ENCODE peak calls at places on chromosomes 7 and 10, in four cellular contexts. Z is fibroblast of pulmonary artery, M is skeletal muscle cell, D is thoracic aorta. J is an unnamed sample.

GRCh38 chr7:32890553-32891045 is 961 bp downstream of the KBTBD2 start:
- DNase-seq in Z (peak; percentile 79), M (no peak), D (no peak), J (no peak)

GRCh38 chr10:104492349-104492940 is 138.8 kb downstream of the CFAP58 start:
- DNase-seq in Z (no peak), M (no peak), D (no peak), J (no peak)

GRCh38 chr7:73718905-73719805 is at the start of gene STX1A:
- DNase-seq in Z (peak; percentile 66), M (no peak), D (no peak), J (no peak)

GRCh38 chr10:28087675-28088351 is 88.9 kb upstream of the ODAD2 start:
- DNase-seq in Z (peak; percentile 79), M (peak; percentile 73), D (no peak), J (no peak)

GRCh38 chr7:45660201-45660900 is 86.2 kb downstream of the ADCY1 start:
- DNase-seq in Z (no peak), M (no peak), D (no peak), J (no peak)

GRCh38 chr7:55588976-55589604 is 16.8 kb upstream of the VOPP1 start:
- DNase-seq in Z (no peak), M (no peak), D (no peak), J (no peak)

GRCh38 chr10:78905940-78906308 is 162.8 kb upstream of the ZMIZ1 start:
- DNase-seq in Z (no peak), M (no peak), D (no peak), J (no peak)

GRCh38 chr10:46094931-46095755 is 49.1 kb upstream of the MSMB start:
- DNase-seq in Z (no peak), M (no peak), D (no peak), J (no peak)

GRCh38 chr7:124801330-124801895 is 35.8 kb upstream of the GPR37 start:
- DNase-seq in Z (no peak), M (no peak), D (no peak), J (no peak)

GRCh38 chr7:16412535-16413247 is 8.6 kb downstream of the CRPPA start:
- DNase-seq in Z (no peak), M (no peak), D (no peak), J (no peak)

GRCh38 chr7:75776295-75776971 is 4.4 kb upstream of the CCL26 start:
- DNase-seq in Z (peak; percentile 65), M (peak; percentile 77), D (no peak), J (no peak)

GRCh38 chr7:29284586-29285450 is 90.2 kb downstream of the CHN2 start:
- DNase-seq in Z (no peak), M (no peak), D (no peak), J (no peak)

GRCh38 chr7:84176716-84177115 is 17.9 kb downstream of the SEMA3A start:
- DNase-seq in Z (peak; percentile 40), M (no peak), D (no peak), J (no peak)

GRCh38 chr7:91520645-91521044 is 256.4 kb downstream of the FZD1 start:
- DNase-seq in Z (no peak), M (no peak), D (no peak), J (no peak)
- H3K4me3 ChIP-seq in Z (no peak overlapping the region), M (no peak overlapping the region), D (no peak overlapping the region), J (no peak overlapping the region)

DNA sequence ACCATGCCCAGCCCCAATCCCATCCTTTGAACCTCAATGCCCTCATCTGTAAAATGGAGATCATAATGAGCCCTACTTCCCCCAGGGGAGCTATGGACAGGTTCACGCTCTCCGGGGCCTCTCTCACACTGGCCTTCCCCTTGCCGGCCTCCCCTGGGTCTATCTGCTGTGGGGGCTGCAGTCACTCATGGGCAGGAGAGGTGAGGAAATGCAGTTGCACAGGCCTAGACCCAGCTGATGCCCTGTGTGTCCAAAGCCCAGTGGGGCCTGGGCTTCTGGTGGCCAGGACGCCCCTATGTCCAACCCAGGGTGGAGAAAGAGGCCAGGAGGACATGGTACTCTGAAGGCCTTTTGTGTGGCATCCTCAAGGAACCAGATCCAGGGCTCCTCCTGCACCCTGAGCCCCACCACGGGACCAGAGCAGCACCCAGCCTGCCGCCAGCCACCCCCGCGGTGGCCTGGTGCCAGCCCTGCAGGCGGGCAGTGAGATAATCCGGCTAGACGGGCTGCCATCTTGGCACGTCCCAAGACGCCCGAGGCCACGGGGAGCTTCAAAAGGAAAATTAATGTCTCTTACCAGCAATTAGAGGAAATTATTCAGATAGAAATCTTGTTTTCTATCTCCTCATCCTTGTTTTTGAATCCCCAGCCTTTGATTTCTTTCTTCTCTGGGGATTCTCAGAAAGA is 39.0 kb downstream of the MYL10 start:
- DNase-seq in Z (no peak), M (no peak), D (no peak), J (no peak)
- H3K4me3 ChIP-seq in Z (no peak overlapping the region), M (no peak overlapping the region), D (no peak overlapping the region), J (no peak overlapping the region)

DNA sequence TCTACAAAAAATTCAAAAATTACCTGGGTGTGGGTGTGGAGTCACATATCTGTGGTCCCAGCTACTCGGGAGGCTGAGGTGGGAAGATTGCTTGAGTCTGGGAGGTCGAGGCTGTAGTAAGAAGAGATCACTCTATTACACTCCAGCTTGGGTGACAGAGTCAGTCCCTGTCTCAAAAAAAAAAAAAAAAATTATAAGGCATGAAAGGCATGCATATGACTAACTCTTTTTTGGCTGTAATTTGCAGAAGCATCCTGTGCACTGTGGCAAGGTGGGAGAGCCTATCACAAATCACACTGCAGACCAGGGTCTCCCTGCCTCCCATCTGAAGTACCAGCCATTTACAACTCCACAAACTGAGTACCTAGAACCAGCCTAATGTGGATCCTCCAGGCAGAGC is 14.1 kb upstream of the MYPN start:
- DNase-seq in Z (peak; percentile 42), M (no peak), D (no peak), J (no peak)
- H3K4me3 ChIP-seq in Z (no peak overlapping the region), M (no peak overlapping the region), D (no peak overlapping the region), J (no peak overlapping the region)

DNA sequence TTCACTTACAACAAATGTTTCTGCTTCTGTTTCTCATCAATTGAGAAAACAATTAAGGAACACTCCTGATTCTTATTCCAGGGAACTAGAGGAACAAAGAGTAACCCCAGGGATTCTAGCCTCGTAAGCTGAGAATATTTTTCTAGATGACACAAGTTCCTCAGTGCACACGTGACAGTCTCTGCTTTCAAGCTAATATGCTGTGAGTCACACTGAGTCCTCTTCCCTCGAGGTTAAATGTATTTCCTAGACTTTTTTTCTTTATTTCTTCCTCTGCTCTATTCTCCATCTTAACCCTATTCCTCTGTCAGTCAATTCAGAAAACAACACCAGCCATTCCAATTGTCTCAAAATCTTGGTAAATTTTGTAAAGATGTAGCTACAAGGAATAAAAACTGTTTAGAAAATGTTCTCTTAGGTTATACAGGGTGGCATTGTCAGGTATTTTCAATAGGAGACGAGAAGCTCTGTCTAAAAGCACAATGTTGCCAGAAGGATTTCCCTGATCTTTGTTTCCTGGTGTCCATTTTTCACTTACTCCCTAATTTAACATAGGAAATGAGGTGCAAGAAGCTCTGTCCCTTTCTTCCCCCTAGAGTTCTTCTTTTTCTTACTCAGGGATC is 5.8 kb upstream of the C1GALT1 start:
- DNase-seq in Z (peak; percentile 84), M (peak; percentile 84), D (no peak), J (no peak)
- H3K4me3 ChIP-seq in Z (no peak overlapping the region), M (no peak overlapping the region), D (no peak overlapping the region), J (no peak overlapping the region)

DNA sequence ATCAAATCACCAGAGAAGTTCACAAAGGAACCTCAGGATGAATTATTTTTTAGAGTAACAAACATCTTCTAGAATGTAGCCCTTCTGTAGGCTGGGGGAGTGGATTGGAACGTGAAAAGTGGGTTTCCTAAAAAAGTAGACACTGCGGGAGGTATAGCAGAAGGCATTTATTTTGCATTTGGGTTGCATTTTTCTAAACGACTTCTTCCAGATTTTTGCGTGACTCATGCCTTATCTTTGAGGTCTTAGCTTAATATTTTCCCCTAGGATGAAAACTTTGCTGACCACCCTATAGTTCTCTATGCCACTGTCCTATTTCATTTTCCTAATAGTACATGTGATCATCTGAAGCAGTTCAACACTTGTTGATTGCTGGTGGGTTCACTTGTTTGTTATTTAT is 112.7 kb upstream of the JCAD start:
- DNase-seq in Z (no peak), M (no peak), D (no peak), J (no peak)
- H3K4me3 ChIP-seq in Z (no peak overlapping the region), M (no peak overlapping the region), D (no peak overlapping the region), J (no peak overlapping the region)

DNA sequence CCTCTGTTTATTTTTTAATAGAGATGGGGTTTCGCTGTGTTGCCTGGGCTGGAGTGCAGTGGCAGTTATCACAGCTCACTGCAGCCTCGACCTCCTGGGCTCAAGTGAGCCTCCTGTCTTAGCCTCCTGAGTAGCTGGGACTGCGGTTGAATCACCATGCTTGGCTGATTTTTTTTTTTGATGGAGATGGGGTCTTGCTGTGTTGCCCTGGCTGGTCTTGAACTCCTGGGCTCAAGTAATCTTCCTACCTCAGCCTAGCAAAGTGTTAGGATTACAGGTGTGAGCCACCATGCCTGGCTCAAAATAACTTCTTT is 8.1 kb downstream of the DYNC2I1 start:
- DNase-seq in Z (no peak), M (no peak), D (no peak), J (no peak)
- H3K4me3 ChIP-seq in Z (peak overlapping the region; percentile 59), M (peak overlapping the region; percentile 43), D (peak overlapping the region; percentile 82), J (peak overlapping the region; percentile 61)

DNA sequence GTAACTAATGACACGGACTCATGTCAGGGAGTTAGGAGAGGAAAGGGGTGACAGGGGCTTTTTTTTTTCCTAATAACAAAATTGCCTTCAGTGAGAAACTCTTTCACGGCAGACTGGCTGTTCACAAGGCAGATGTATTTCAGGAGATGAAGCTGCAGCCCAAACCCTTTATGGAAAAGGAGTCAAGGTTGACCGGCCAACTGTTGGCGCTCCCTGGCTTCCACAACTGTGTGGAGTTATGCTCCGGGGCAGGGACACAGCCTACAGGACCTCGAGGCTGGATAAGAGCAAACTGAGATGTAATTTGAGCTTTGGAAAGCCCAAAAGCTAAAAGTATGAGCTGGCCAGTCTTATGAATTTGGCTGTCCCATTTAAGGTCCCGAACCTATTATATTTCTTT is 30.8 kb upstream of the MXI1 start:
- DNase-seq in Z (no peak), M (no peak), D (no peak), J (no peak)
- H3K4me3 ChIP-seq in Z (no peak overlapping the region), M (no peak overlapping the region), D (peak overlapping the region; percentile 20), J (no peak overlapping the region)